ENCODE peak calls at places on chromosomes 11 and 22, in nine cellular contexts. K is NB4; N is stimulated activated CD4-positive, alpha-beta T cell treated with anti-CD3 and anti-CD28 coated beads, Interleukin-15, amount 100 ng/mL, for 24 hours; W is sciatic nerve; T is T-cell; D is NCI-H510A; L is upper lobe of right lung; A is astrocyte of the hippocampus; X is stimulated activated CD8-positive, alpha-beta memory T cell treated with anti-CD3 and anti-CD28 coated beads, Interleukin-4, amount 100 ng/mL, for 48 hours. M is an unnamed sample.

GRCh38 chr11:11946180-11946579 is 62.2 kb downstream of the DKK3 start:
- DNase-seq in K (no peak), N (no peak), W (no peak), T (no peak), D (no peak), L (no peak), A (no peak), X (no peak), M (no peak)

GRCh38 chr11:31812392-31813241 is 1.5 kb upstream of the PAX6 start:
- DNase-seq in K (peak), N (no peak), W (no peak), T (no peak), D (no peak), L (no peak), A (peak), X (no peak), M (no peak)

GRCh38 chr11:70732493-70733206 is 334.3 kb downstream of the CTTN start:
- DNase-seq in K (no peak), N (no peak), W (no peak), T (no peak), D (no peak), L (peak), A (no peak), X (no peak), M (no peak)

GRCh38 chr22:17964647-17965046 is 59.7 kb downstream of the MICAL3 start:
- DNase-seq in K (no peak), N (no peak), W (no peak), T (no peak), D (no peak), L (no peak), A (no peak), X (no peak), M (no peak)

GRCh38 chr11:94493443-94494199 is at the start of the genes ANKRD49 and MRE11:
- DNase-seq in K (peak), N (peak), W (peak), T (peak), D (peak), L (peak), A (peak), X (peak), M (peak)

GRCh38 chr11:110948112-110948511 is 235.9 kb upstream of the ARHGAP20 start:
- DNase-seq in K (no peak), N (no peak), W (no peak), T (no peak), D (no peak), L (no peak), A (no peak), X (no peak), M (no peak)

GRCh38 chr22:48336339-48337060 is 1491.2 kb downstream of the BRD1 start:
- DNase-seq in K (no peak), N (no peak), W (no peak), T (no peak), D (no peak), L (no peak), A (no peak), X (no peak), M (no peak)

GRCh38 chr11:71463331-71464211 is 10.6 kb downstream of the NADSYN1 start:
- DNase-seq in K (no peak), N (no peak), W (no peak), T (no peak), D (no peak), L (no peak), A (no peak), X (no peak), M (no peak)

GRCh38 chr11:122306776-122307479 is 190.9 kb upstream of the BLID start:
- DNase-seq in K (no peak), N (no peak), W (no peak), T (no peak), D (no peak), L (no peak), A (no peak), X (no peak), M (no peak)

GRCh38 chr11:20754957-20755356 is 85.6 kb downstream of the NELL1 start:
- DNase-seq in K (peak), N (no peak), W (no peak), T (no peak), D (no peak), L (no peak), A (no peak), X (no peak), M (no peak)

GRCh38 chr11:31690041-31690440 is 121.1 kb downstream of the PAX6 start:
- DNase-seq in K (no peak), N (no peak), W (no peak), T (no peak), D (no peak), L (no peak), A (no peak), X (no peak), M (no peak)

GRCh38 chr22:27252282-27253049 is 549.1 kb downstream of the MN1 start:
- DNase-seq in K (peak), N (no peak), W (no peak), T (no peak), D (no peak), L (no peak), A (peak), X (no peak), M (no peak)

GRCh38 chr22:49734390-49734789 is 93.3 kb downstream of the BRD1 start:
- DNase-seq in K (no peak), N (no peak), W (no peak), T (no peak), D (no peak), L (peak), A (no peak), X (no peak), M (no peak)

GRCh38 chr11:71178076-71178475 is 74.3 kb downstream of the SHANK2 start:
- DNase-seq in K (no peak), N (no peak), W (no peak), T (no peak), D (no peak), L (no peak), A (peak), X (no peak), M (no peak)

GRCh38 chr11:121576531-121576930 is 123.8 kb upstream of the SORL1-AS1 start:
- DNase-seq in K (no peak), N (no peak), W (no peak), T (no peak), D (no peak), L (no peak), A (no peak), X (no peak), M (no peak)

GRCh38 chr22:47574551-47574950 is 812.1 kb downstream of the TBC1D22A start:
- DNase-seq in K (no peak), N (no peak), W (no peak), T (no peak), D (no peak), L (no peak), A (no peak), X (no peak), M (no peak)

GRCh38 chr11:129911298-129911697 is 15.9 kb upstream of the NFRKB start:
- DNase-seq in K (peak), N (no peak), W (no peak), T (no peak), D (no peak), L (no peak), A (no peak), X (no peak), M (peak)

GRCh38 chr11:16191212-16191851 is 165.0 kb downstream of the SOX6 start:
- DNase-seq in K (peak), N (no peak), W (no peak), T (no peak), D (no peak), L (peak), A (no peak), X (no peak), M (peak)

GRCh38 chr22:25765016-25765367 is 23.0 kb downstream of the MYO18B start:
- DNase-seq in K (no peak), N (no peak), W (no peak), T (no peak), D (no peak), L (no peak), A (no peak), X (no peak), M (no peak)

GRCh38 chr22:45194686-45195085 is 31.0 kb downstream of the NUP50 start:
- DNase-seq in K (no peak), N (no peak), W (no peak), T (no peak), D (no peak), L (no peak), A (no peak), X (no peak), M (no peak)

GRCh38 chr11:114821626-114822025 is 143.3 kb downstream of the NXPE2 start:
- DNase-seq in K (peak), N (no peak), W (no peak), T (no peak), D (peak), L (no peak), A (peak), X (no peak), M (no peak)

GRCh38 chr11:130999992-131000770 is 83.9 kb upstream of the SNX19 start:
- DNase-seq in K (no peak), N (no peak), W (no peak), T (no peak), D (no peak), L (no peak), A (peak), X (no peak), M (no peak)

GRCh38 chr11:69854719-69855118 is 35.5 kb upstream of the FGF3 start:
- DNase-seq in K (no peak), N (no peak), W (no peak), T (no peak), D (no peak), L (no peak), A (no peak), X (no peak), M (no peak)

GRCh38 chr11:112345708-112346107 is 85.0 kb upstream of the PLET1 start:
- DNase-seq in K (peak), N (no peak), W (no peak), T (no peak), D (no peak), L (no peak), A (no peak), X (no peak), M (no peak)

GRCh38 chr22:17970205-17970708 is 54.1 kb downstream of the MICAL3 start:
- DNase-seq in K (no peak), N (no peak), W (no peak), T (no peak), D (no peak), L (no peak), A (no peak), X (no peak), M (no peak)

GRCh38 chr11:78783301-78783700 is 208.6 kb upstream of the NARS2 start:
- DNase-seq in K (no peak), N (no peak), W (no peak), T (no peak), D (no peak), L (no peak), A (no peak), X (no peak), M (no peak)

GRCh38 chr11:118531597-118532084 is 649 bp downstream of the TMEM25 start:
- DNase-seq in K (no peak), N (no peak), W (no peak), T (no peak), D (no peak), L (no peak), A (no peak), X (no peak), M (no peak)

GRCh38 chr22:24875862-24876506 is 70.0 kb downstream of the SGSM1 start:
- DNase-seq in K (peak), N (peak), W (no peak), T (peak), D (no peak), L (no peak), A (peak), X (peak), M (peak)

GRCh38 chr11:44427432-44427831 is 117.5 kb upstream of the ALX4 start:
- DNase-seq in K (peak), N (peak), W (no peak), T (no peak), D (no peak), L (no peak), A (no peak), X (peak), M (peak)

GRCh38 chr11:6927030-6927617 is 898 bp downstream of the ZNF215 start:
- DNase-seq in K (no peak), N (no peak), W (no peak), T (no peak), D (no peak), L (no peak), A (no peak), X (no peak), M (peak)

GRCh38 chr11:111977141-111978027 is 40.2 kb downstream of the DIXDC1 start:
- DNase-seq in K (no peak), N (peak), W (peak), T (peak), D (no peak), L (peak), A (peak), X (peak), M (no peak)

GRCh38 chr22:23836692-23837495 is 1.9 kb downstream of the DERL3 start:
- DNase-seq in K (no peak), N (no peak), W (no peak), T (no peak), D (no peak), L (no peak), A (no peak), X (no peak), M (no peak)

GRCh38 chr11:130435671-130436070 is 7.3 kb upstream of the ADAMTS8 start:
- DNase-seq in K (no peak), N (no peak), W (no peak), T (no peak), D (no peak), L (no peak), A (peak), X (no peak), M (no peak)

GRCh38 chr22:20906387-20906767 is 10.8 kb upstream of the CRKL start:
- DNase-seq in K (no peak), N (no peak), W (no peak), T (no peak), D (no peak), L (no peak), A (no peak), X (no peak), M (no peak)

GRCh38 chr11:21110378-21110777 is 441.0 kb downstream of the NELL1 start:
- DNase-seq in K (no peak), N (no peak), W (no peak), T (no peak), D (no peak), L (no peak), A (no peak), X (no peak), M (no peak)

GRCh38 chr11:69229521-69229920 is 64.4 kb upstream of the MYEOV start:
- DNase-seq in K (no peak), N (no peak), W (peak), T (no peak), D (no peak), L (no peak), A (no peak), X (no peak), M (no peak)

M was measured in KBM-7.